ENCODE peak calls at places on chromosomes 7 and 10, in five cellular contexts. One of them, this sample, is unnamed.

GRCh38 chr10:16520900-16521299 is 779 bp downstream of the C1QL3 start:
- DNase-seq in choroid plexus epithelial cell: peak; percentile 26
- DNase-seq in natural killer cell: no peak
- DNase-seq in dorsolateral prefrontal cortex: peak; percentile 40
- DNase-seq in CD4-positive, alpha-beta T cell: peak; percentile 10
- DNase-seq in this sample: no peak

GRCh38 chr7:36937754-36938551 is 213.7 kb upstream of the AOAH start:
- DNase-seq in dorsolateral prefrontal cortex: no peak
- DNase-seq in natural killer cell: no peak
- DNase-seq in CD4-positive, alpha-beta T cell: no peak
- DNase-seq in choroid plexus epithelial cell: no peak
- DNase-seq in this sample: no peak

GRCh38 chr10:113620486-113620885 is 43.4 kb downstream of the NRAP start:
- DNase-seq in natural killer cell: no peak
- DNase-seq in CD4-positive, alpha-beta T cell: no peak
- DNase-seq in choroid plexus epithelial cell: no peak
- DNase-seq in dorsolateral prefrontal cortex: no peak
- DNase-seq in this sample: no peak

GRCh38 chr10:69573056-69573806 is at the start of gene NEUROG3:
- DNase-seq in natural killer cell: no peak
- DNase-seq in dorsolateral prefrontal cortex: no peak
- DNase-seq in choroid plexus epithelial cell: no peak
- DNase-seq in CD4-positive, alpha-beta T cell: no peak
- DNase-seq in this sample: no peak

GRCh38 chr10:125014984-125015944 is 73.3 kb downstream of the ZRANB1 start:
- DNase-seq in CD4-positive, alpha-beta T cell: no peak
- DNase-seq in dorsolateral prefrontal cortex: no peak
- DNase-seq in choroid plexus epithelial cell: no peak
- DNase-seq in natural killer cell: peak; percentile 70
- DNase-seq in this sample: no peak

GRCh38 chr7:101838837-101839483 is 21.5 kb downstream of the CUX1 start:
- DNase-seq in CD4-positive, alpha-beta T cell: no peak
- DNase-seq in natural killer cell: no peak
- DNase-seq in choroid plexus epithelial cell: no peak
- DNase-seq in dorsolateral prefrontal cortex: no peak
- DNase-seq in this sample: no peak

GRCh38 chr7:124566576-124566975 is 199.0 kb downstream of the GPR37 start:
- DNase-seq in dorsolateral prefrontal cortex: no peak
- DNase-seq in CD4-positive, alpha-beta T cell: no peak
- DNase-seq in choroid plexus epithelial cell: peak; percentile 70
- DNase-seq in natural killer cell: no peak
- DNase-seq in this sample: no peak

GRCh38 chr10:29583674-29584073 is 51.1 kb downstream of the SVIL start:
- DNase-seq in dorsolateral prefrontal cortex: no peak
- DNase-seq in CD4-positive, alpha-beta T cell: no peak
- DNase-seq in choroid plexus epithelial cell: no peak
- DNase-seq in natural killer cell: no peak
- DNase-seq in this sample: no peak

GRCh38 chr10:124002391-124003069 is 90.9 kb downstream of the CHST15 start:
- DNase-seq in CD4-positive, alpha-beta T cell: no peak
- DNase-seq in choroid plexus epithelial cell: no peak
- DNase-seq in natural killer cell: peak; percentile 2
- DNase-seq in dorsolateral prefrontal cortex: no peak
- DNase-seq in this sample: peak; percentile 25

GRCh38 chr7:80584778-80585177 is 53.7 kb upstream of the CD36 start:
- DNase-seq in CD4-positive, alpha-beta T cell: no peak
- DNase-seq in natural killer cell: no peak
- DNase-seq in dorsolateral prefrontal cortex: no peak
- DNase-seq in choroid plexus epithelial cell: peak; percentile 88
- DNase-seq in this sample: no peak

GRCh38 chr10:59907918-59908807 is 1.8 kb upstream of the CCDC6 start:
- DNase-seq in CD4-positive, alpha-beta T cell: peak; percentile 30
- DNase-seq in choroid plexus epithelial cell: peak; percentile 96
- DNase-seq in natural killer cell: no peak
- DNase-seq in dorsolateral prefrontal cortex: no peak
- DNase-seq in this sample: no peak

GRCh38 chr10:132520147-132520811 is 17.3 kb upstream of the INPP5A start:
- DNase-seq in natural killer cell: no peak
- DNase-seq in CD4-positive, alpha-beta T cell: no peak
- DNase-seq in dorsolateral prefrontal cortex: peak; percentile 34
- DNase-seq in choroid plexus epithelial cell: peak; percentile 80
- DNase-seq in this sample: no peak

GRCh38 chr10:133042816-133043215 is 44.9 kb upstream of the ADGRA1 start:
- DNase-seq in choroid plexus epithelial cell: no peak
- DNase-seq in dorsolateral prefrontal cortex: no peak
- DNase-seq in CD4-positive, alpha-beta T cell: no peak
- DNase-seq in natural killer cell: no peak
- DNase-seq in this sample: no peak

GRCh38 chr7:139043823-139044812 is 8.3 kb upstream of the ZC3HAV1L start:
- DNase-seq in dorsolateral prefrontal cortex: no peak
- DNase-seq in choroid plexus epithelial cell: peak; percentile 22
- DNase-seq in natural killer cell: peak; percentile 72
- DNase-seq in CD4-positive, alpha-beta T cell: peak; percentile 61
- DNase-seq in this sample: no peak

GRCh38 chr7:33050425-33051318 is 11.9 kb downstream of the NT5C3A start:
- DNase-seq in natural killer cell: no peak
- DNase-seq in choroid plexus epithelial cell: peak; percentile 74
- DNase-seq in dorsolateral prefrontal cortex: no peak
- DNase-seq in CD4-positive, alpha-beta T cell: no peak
- DNase-seq in this sample: no peak

GRCh38 chr7:158078161-158078910 is 509.3 kb downstream of the PTPRN2 start:
- DNase-seq in dorsolateral prefrontal cortex: no peak
- DNase-seq in choroid plexus epithelial cell: no peak
- DNase-seq in natural killer cell: peak; percentile 7
- DNase-seq in CD4-positive, alpha-beta T cell: no peak
- DNase-seq in this sample: no peak

GRCh38 chr7:150820578-150821198 is 20.1 kb downstream of the TMEM176A start:
- DNase-seq in dorsolateral prefrontal cortex: no peak
- DNase-seq in CD4-positive, alpha-beta T cell: no peak
- DNase-seq in choroid plexus epithelial cell: no peak
- DNase-seq in natural killer cell: no peak
- DNase-seq in this sample: no peak

GRCh38 chr7:24827589-24827988 is 70.3 kb upstream of the GSDME start:
- DNase-seq in natural killer cell: no peak
- DNase-seq in dorsolateral prefrontal cortex: no peak
- DNase-seq in choroid plexus epithelial cell: peak; percentile 45
- DNase-seq in CD4-positive, alpha-beta T cell: no peak
- DNase-seq in this sample: no peak

GRCh38 chr10:62108768-62109430 is 159.7 kb downstream of the RTKN2 start:
- DNase-seq in dorsolateral prefrontal cortex: no peak
- DNase-seq in CD4-positive, alpha-beta T cell: no peak
- DNase-seq in natural killer cell: no peak
- DNase-seq in choroid plexus epithelial cell: no peak
- DNase-seq in this sample: no peak

GRCh38 chr7:70325509-70326101 is 727.3 kb downstream of the AUTS2 start:
- DNase-seq in CD4-positive, alpha-beta T cell: no peak
- DNase-seq in natural killer cell: no peak
- DNase-seq in dorsolateral prefrontal cortex: peak; percentile 32
- DNase-seq in choroid plexus epithelial cell: peak; percentile 42
- DNase-seq in this sample: no peak

GRCh38 chr7:155198901-155199845 is 98.5 kb upstream of the INSIG1 start:
- DNase-seq in choroid plexus epithelial cell: peak; percentile 42
- DNase-seq in natural killer cell: no peak
- DNase-seq in dorsolateral prefrontal cortex: no peak
- DNase-seq in CD4-positive, alpha-beta T cell: no peak
- DNase-seq in this sample: peak; percentile 48

GRCh38 chr10:131928248-131929095 is 27.7 kb downstream of the PPP2R2D start:
- DNase-seq in CD4-positive, alpha-beta T cell: no peak
- DNase-seq in choroid plexus epithelial cell: peak; percentile 68
- DNase-seq in natural killer cell: peak; percentile 31
- DNase-seq in dorsolateral prefrontal cortex: no peak
- DNase-seq in this sample: no peak

GRCh38 chr7:48301201-48301600 is 129.9 kb downstream of the ABCA13 start:
- DNase-seq in choroid plexus epithelial cell: no peak
- DNase-seq in CD4-positive, alpha-beta T cell: no peak
- DNase-seq in dorsolateral prefrontal cortex: no peak
- DNase-seq in natural killer cell: no peak
- DNase-seq in this sample: no peak

GRCh38 chr7:81690688-81691087 is 79.2 kb downstream of the HGF start:
- DNase-seq in CD4-positive, alpha-beta T cell: no peak
- DNase-seq in natural killer cell: no peak
- DNase-seq in choroid plexus epithelial cell: no peak
- DNase-seq in dorsolateral prefrontal cortex: no peak
- DNase-seq in this sample: no peak

GRCh38 chr10:73847031-73847430 is 27.3 kb downstream of the CAMK2G start:
- DNase-seq in choroid plexus epithelial cell: no peak
- DNase-seq in CD4-positive, alpha-beta T cell: no peak
- DNase-seq in natural killer cell: no peak
- DNase-seq in dorsolateral prefrontal cortex: no peak
- DNase-seq in this sample: no peak

GRCh38 chr7:108156897-108157605 is 26.9 kb upstream of the LAMB4 start:
- DNase-seq in choroid plexus epithelial cell: no peak
- DNase-seq in CD4-positive, alpha-beta T cell: no peak
- DNase-seq in dorsolateral prefrontal cortex: no peak
- DNase-seq in natural killer cell: no peak
- DNase-seq in this sample: no peak

GRCh38 chr7:101620395-101620794 is 8.7 kb downstream of the MYL10 start:
- DNase-seq in choroid plexus epithelial cell: no peak
- DNase-seq in natural killer cell: no peak
- DNase-seq in CD4-positive, alpha-beta T cell: no peak
- DNase-seq in dorsolateral prefrontal cortex: no peak
- DNase-seq in this sample: no peak

GRCh38 chr10:103884681-103885139 is 29.3 kb upstream of the SH3PXD2A start:
- DNase-seq in dorsolateral prefrontal cortex: no peak
- DNase-seq in choroid plexus epithelial cell: peak; percentile 73
- DNase-seq in CD4-positive, alpha-beta T cell: no peak
- DNase-seq in natural killer cell: no peak
- DNase-seq in this sample: no peak

GRCh38 chr10:9605231-9605630 is 1412.4 kb upstream of the CELF2 start:
- DNase-seq in CD4-positive, alpha-beta T cell: no peak
- DNase-seq in dorsolateral prefrontal cortex: no peak
- DNase-seq in natural killer cell: no peak
- DNase-seq in choroid plexus epithelial cell: peak; percentile 52
- DNase-seq in this sample: no peak

GRCh38 chr7:130961128-130961601 is 227.2 kb upstream of the KLF14 start:
- DNase-seq in natural killer cell: peak; percentile 39
- DNase-seq in dorsolateral prefrontal cortex: no peak
- DNase-seq in CD4-positive, alpha-beta T cell: peak; percentile 28
- DNase-seq in choroid plexus epithelial cell: peak; percentile 48
- DNase-seq in this sample: no peak

GRCh38 chr7:130957722-130958360 is 223.8 kb upstream of the KLF14 start:
- DNase-seq in choroid plexus epithelial cell: no peak
- DNase-seq in natural killer cell: no peak
- DNase-seq in dorsolateral prefrontal cortex: no peak
- DNase-seq in CD4-positive, alpha-beta T cell: no peak
- DNase-seq in this sample: no peak

GRCh38 chr7:130958846-130959245 is 224.8 kb upstream of the KLF14 start:
- DNase-seq in choroid plexus epithelial cell: no peak
- DNase-seq in dorsolateral prefrontal cortex: no peak
- DNase-seq in CD4-positive, alpha-beta T cell: no peak
- DNase-seq in natural killer cell: no peak
- DNase-seq in this sample: no peak

GRCh38 chr7:130960208-130960988 is 226.4 kb upstream of the KLF14 start:
- DNase-seq in CD4-positive, alpha-beta T cell: no peak
- DNase-seq in choroid plexus epithelial cell: peak; percentile 98
- DNase-seq in natural killer cell: no peak
- DNase-seq in dorsolateral prefrontal cortex: no peak
- DNase-seq in this sample: no peak

GRCh38 chr7:130959743-130960207 is 225.8 kb upstream of the KLF14 start:
- DNase-seq in choroid plexus epithelial cell: peak; percentile 76
- DNase-seq in natural killer cell: no peak
- DNase-seq in dorsolateral prefrontal cortex: no peak
- DNase-seq in CD4-positive, alpha-beta T cell: no peak
- DNase-seq in this sample: no peak
- TF ChIP-seq CTCF in choroid plexus epithelial cell: peak; percentile 57
- TF ChIP-seq CTCF in natural killer cell: no peak
- TF ChIP-seq CTCF in dorsolateral prefrontal cortex: no peak
- TF ChIP-seq CTCF in CD4-positive, alpha-beta T cell: no peak
- TF ChIP-seq CTCF in this sample: peak; percentile 29

GRCh38 chr7:954330-955238 is at the start of gene ADAP1:
- DNase-seq in natural killer cell: peak; percentile 69
- DNase-seq in choroid plexus epithelial cell: peak; percentile 37
- DNase-seq in dorsolateral prefrontal cortex: no peak
- DNase-seq in CD4-positive, alpha-beta T cell: peak; percentile 51
- DNase-seq in this sample: no peak
- TF ChIP-seq CTCF in natural killer cell: peak; percentile 33
- TF ChIP-seq CTCF in choroid plexus epithelial cell: no peak
- TF ChIP-seq CTCF in dorsolateral prefrontal cortex: no peak
- TF ChIP-seq CTCF in CD4-positive, alpha-beta T cell: no peak
- TF ChIP-seq CTCF in this sample: peak; percentile 33

DNA sequence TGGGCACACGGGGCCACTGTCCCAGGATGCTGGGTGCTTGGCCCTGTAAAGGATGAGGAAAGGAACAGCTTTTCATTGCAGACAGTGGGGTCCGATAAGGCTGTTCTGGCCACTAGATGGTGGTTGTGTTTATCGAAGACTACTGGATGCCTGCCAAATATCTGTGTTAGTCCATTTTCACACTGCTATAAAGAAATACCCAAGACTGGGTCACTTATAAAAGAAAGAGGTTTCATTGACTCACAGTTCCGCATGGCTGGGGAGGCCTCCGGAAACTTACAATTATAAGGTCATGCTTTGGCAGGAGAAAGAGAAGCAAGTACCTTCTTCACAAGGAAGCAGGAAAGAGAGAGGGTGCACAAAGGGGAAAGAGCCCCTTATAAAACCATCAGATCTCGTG is 32.2 kb upstream of the GARS1 start:
- DNase-seq in choroid plexus epithelial cell: peak; percentile 86
- DNase-seq in CD4-positive, alpha-beta T cell: no peak
- DNase-seq in natural killer cell: no peak
- DNase-seq in dorsolateral prefrontal cortex: no peak
- DNase-seq in this sample: no peak
- TF ChIP-seq CTCF in choroid plexus epithelial cell: peak; percentile 57
- TF ChIP-seq CTCF in CD4-positive, alpha-beta T cell: no peak
- TF ChIP-seq CTCF in natural killer cell: no peak
- TF ChIP-seq CTCF in dorsolateral prefrontal cortex: no peak
- TF ChIP-seq CTCF in this sample: no peak

GRCh38 chr10:43785252-43785651 is 136.6 kb upstream of the ZNF32 start:
- DNase-seq in natural killer cell: no peak
- DNase-seq in choroid plexus epithelial cell: peak; percentile 38
- DNase-seq in dorsolateral prefrontal cortex: no peak
- DNase-seq in CD4-positive, alpha-beta T cell: no peak
- DNase-seq in this sample: no peak
- TF ChIP-seq CTCF in natural killer cell: no peak
- TF ChIP-seq CTCF in choroid plexus epithelial cell: peak; percentile 46
- TF ChIP-seq CTCF in dorsolateral prefrontal cortex: no peak
- TF ChIP-seq CTCF in CD4-positive, alpha-beta T cell: no peak
- TF ChIP-seq CTCF in this sample: no peak

GRCh38 chr7:6403907-6404306 is 43.8 kb downstream of the DAGLB start:
- DNase-seq in choroid plexus epithelial cell: no peak
- DNase-seq in natural killer cell: no peak
- DNase-seq in CD4-positive, alpha-beta T cell: no peak
- DNase-seq in dorsolateral prefrontal cortex: no peak
- DNase-seq in this sample: no peak
- TF ChIP-seq CTCF in choroid plexus epithelial cell: no peak
- TF ChIP-seq CTCF in natural killer cell: no peak
- TF ChIP-seq CTCF in CD4-positive, alpha-beta T cell: no peak
- TF ChIP-seq CTCF in dorsolateral prefrontal cortex: no peak
- TF ChIP-seq CTCF in this sample: no peak